ENCODE peak calls at places on chromosome 7, in eight cellular contexts. M, T, U, W, G, J, P and V are unnamed samples.

GRCh38 chr7:155412416-155413253 is 45.3 kb upstream of the EN2 start:
- DNase-seq in M (peak), T (no peak), U (peak), W (peak), G (no peak), J (peak), P (no peak), V (peak)

GRCh38 chr7:30684351-30684750 is 2.1 kb upstream of the CRHR2 start:
- DNase-seq in M (no peak), T (no peak), U (no peak), W (no peak), G (no peak), J (no peak), P (no peak), V (no peak)

GRCh38 chr7:156621628-156622027 is 18.9 kb upstream of the RNF32 start:
- DNase-seq in M (no peak), T (no peak), U (no peak), W (no peak), G (no peak), J (no peak), P (no peak), V (no peak)

GRCh38 chr7:21819048-21819447 is 126.7 kb downstream of the CDCA7L start:
- DNase-seq in M (no peak), T (no peak), U (no peak), W (no peak), G (no peak), J (no peak), P (no peak), V (no peak)

GRCh38 chr7:43113622-43114450 is 1.4 kb downstream of the HECW1 start:
- DNase-seq in M (peak), T (no peak), U (no peak), W (no peak), G (no peak), J (no peak), P (no peak), V (peak)

GRCh38 chr7:2103071-2103898 is 129.5 kb downstream of the MAD1L1 start:
- DNase-seq in M (no peak), T (peak), U (no peak), W (no peak), G (no peak), J (no peak), P (no peak), V (no peak)

GRCh38 chr7:105084581-105084980 is 70.6 kb downstream of the KMT2E start:
- DNase-seq in M (no peak), T (no peak), U (no peak), W (no peak), G (no peak), J (no peak), P (no peak), V (no peak)

GRCh38 chr7:4951903-4952636 is 6.9 kb downstream of the MMD2 start:
- DNase-seq in M (no peak), T (no peak), U (no peak), W (no peak), G (no peak), J (no peak), P (no peak), V (peak)

GRCh38 chr7:88586877-88587276 is 172.6 kb upstream of the ZNF804B start:
- DNase-seq in M (no peak), T (no peak), U (no peak), W (no peak), G (no peak), J (no peak), P (no peak), V (no peak)

GRCh38 chr7:97835296-97836138 is 36.7 kb downstream of the ASNS start:
- DNase-seq in M (peak), T (peak), U (peak), W (peak), G (peak), J (peak), P (no peak), V (peak)
- TF ChIP-seq CTCF in M (peak), T (no peak), U (peak), W (peak), G (no peak), J (peak), P (peak), V (peak)

GRCh38 chr7:51950811-51951210 is 634.2 kb upstream of the COBL start:
- DNase-seq in M (peak), T (no peak), U (no peak), W (no peak), G (no peak), J (no peak), P (no peak), V (no peak)
- TF ChIP-seq EP300 in M (no peak), T (no peak), U (no peak), W (no peak), G (no peak), J (no peak), P (no peak), V (no peak)

DNA sequence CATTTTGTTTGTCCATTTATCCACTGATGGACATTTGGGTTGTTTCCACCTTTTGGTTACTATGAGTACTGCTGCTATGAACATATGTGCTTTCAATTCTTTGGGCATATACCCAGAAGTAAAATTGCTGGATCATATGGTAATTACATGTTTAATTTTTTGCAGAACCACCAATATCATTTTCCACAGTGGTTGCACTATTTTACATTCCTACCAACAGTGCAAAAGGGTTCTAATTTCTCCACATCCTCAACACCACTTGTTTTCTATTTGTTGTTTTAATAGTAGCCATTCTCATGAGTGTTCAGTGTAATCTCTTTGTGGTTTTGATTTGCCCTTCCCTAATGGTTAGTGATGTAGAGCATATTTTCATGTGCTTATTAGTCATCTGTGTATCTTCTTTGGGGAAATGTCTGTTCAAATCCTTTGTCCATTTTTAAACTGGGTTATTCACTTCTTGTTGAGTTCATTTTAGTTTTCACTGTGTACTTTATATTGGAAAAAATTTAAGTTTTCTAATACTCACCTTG is 101.9 kb downstream of the HIBADH start:
- DNase-seq in M (no peak), T (no peak), U (no peak), W (no peak), G (no peak), J (no peak), P (no peak), V (no peak)
- TF ChIP-seq CTCF in M (no peak), T (no peak), U (no peak), W (no peak), G (no peak), J (no peak), P (no peak), V (no peak)

DNA sequence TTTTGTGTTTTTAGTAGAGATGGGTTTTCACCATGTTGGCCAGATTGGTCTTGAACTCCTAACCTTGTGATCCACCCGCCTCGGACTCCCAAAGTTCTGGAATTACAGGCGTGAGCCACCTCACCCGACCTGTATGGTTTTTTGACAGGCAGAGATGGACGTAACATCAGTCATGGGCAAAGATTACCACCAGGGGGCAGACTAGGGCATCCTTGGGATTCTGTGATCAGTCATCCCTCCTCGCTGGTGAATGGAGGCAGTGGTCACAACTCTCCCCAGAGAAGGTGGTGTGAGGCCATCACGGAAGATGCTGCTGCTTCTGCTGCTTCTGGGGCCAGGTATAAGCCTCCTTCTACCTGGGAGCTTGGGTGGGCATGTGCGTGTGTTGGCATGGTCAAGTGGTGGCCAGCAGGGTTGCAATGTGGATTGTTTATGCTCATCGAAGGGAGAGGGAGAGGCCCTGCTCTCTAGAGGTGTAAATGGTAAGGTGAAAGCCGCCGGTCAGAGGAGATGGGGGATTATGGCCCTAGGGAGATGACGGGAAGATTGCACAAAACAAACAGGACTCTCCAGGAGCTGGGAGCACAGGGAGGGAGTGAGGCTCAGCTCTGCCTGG is 122.7 kb upstream of the PRSS1 start:
- DNase-seq in M (peak), T (no peak), U (peak), W (peak), G (no peak), J (peak), P (no peak), V (peak)
- TF ChIP-seq EP300 in M (no peak), T (no peak), U (no peak), W (no peak), G (no peak), J (no peak), P (no peak), V (no peak)

DNA sequence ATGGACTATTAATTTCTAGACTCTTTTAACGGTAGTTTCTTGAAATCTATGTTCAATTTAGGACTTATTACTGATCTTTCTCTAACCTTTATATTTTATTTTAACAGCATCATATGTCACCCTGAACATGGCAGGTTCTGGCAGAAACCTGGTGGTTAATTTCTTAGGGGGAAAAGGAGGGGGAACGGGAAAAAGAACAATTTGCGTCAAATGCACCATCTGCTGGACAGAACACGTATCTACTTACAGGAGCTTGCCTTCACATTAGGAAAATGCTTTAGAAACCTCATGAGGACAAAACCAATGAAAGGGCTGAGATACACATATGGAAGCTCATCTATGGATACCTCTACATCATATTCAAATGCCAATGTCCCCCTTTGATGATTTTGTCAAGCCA is 171.3 kb downstream of the GRM3 start:
- DNase-seq in M (peak), T (no peak), U (peak), W (no peak), G (no peak), J (no peak), P (peak), V (no peak)
- TF ChIP-seq CTCF in M (peak), T (no peak), U (peak), W (no peak), G (no peak), J (no peak), P (peak), V (peak)

DNA sequence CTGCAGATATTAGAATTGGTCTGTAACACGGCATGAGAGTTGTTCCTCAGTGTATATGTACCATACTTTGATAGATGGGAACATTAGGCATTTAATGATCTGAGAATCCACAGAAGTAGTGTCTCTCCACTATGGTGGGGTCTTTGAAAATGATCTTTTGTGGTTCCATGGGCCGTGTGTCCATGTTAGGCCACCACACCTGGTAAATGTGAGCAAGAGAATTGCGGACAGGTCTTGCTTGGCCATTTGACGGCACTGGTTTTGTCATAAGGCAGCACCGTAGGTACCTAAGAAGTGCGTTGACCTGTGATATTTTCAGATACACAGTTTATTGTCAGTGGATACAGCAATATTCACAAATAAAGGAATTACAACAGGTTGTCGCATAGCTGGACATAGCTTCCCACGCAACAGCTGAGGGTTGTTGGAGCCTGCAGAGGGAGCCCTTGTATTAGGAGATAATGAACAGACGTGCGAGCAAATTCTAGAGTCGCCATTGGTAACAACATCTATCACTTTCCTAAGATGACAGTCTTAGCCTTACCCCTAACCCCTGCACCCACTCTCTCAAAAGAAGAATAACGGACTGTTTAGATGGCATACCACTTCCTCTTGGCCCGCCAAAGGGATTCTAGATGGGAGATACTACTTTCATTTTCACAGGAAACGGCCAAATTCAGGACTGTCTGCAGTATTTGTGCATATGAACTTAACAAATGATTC is 111.4 kb downstream of the COL28A1 start:
- DNase-seq in M (peak), T (peak), U (peak), W (peak), G (peak), J (peak), P (peak), V (no peak)
- TF ChIP-seq EP300 in M (no peak), T (no peak), U (no peak), W (no peak), G (no peak), J (no peak), P (no peak), V (no peak)

GRCh38 chr7:85464042-85464651 is 277.3 kb upstream of the SEMA3D start:
- DNase-seq in M (no peak), T (no peak), U (no peak), W (no peak), G (no peak), J (no peak), P (no peak), V (no peak)
- TF ChIP-seq CTCF in M (peak), T (no peak), U (peak), W (no peak), G (no peak), J (no peak), P (no peak), V (no peak)

GRCh38 chr7:17772581-17773288 is 167.6 kb downstream of the SNX13 start:
- DNase-seq in M (no peak), T (no peak), U (no peak), W (no peak), G (no peak), J (no peak), P (no peak), V (no peak)
- TF ChIP-seq EP300 in M (no peak), T (no peak), U (no peak), W (no peak), G (no peak), J (no peak), P (no peak), V (no peak)

DNA sequence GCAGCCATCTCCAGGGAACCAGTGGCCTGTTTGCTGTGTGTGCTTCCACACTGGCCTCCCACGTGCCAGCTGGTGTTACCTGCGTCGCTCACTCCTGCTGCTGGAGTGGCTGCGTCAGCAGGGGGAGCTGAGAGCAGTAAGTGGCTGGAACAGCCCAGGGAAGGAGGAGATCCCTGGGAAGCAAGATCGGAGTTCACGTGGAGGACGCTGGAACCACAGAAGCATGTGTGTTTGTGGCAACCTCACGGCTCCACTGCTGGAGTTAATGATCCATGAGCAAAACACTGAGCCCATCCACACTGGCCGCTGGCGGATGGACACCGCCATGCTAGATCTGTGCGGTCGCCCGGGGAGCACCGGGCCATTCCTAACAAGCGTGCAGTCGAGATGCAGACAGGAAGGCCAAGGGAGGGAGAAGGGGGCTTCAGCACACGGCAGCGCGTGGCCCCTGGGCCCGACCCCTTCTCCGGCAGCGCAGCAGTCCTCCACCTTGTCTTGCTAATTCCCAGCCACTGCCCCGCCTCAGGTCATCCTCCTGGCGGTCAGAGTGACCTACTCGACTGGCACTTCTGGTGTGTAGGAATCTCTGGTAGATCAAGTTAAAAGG is 68.5 kb upstream of the EEPD1 start:
- DNase-seq in M (peak), T (peak), U (peak), W (peak), G (peak), J (peak), P (peak), V (peak)
- TF ChIP-seq CTCF in M (peak), T (no peak), U (peak), W (peak), G (no peak), J (peak), P (peak), V (no peak)

DNA sequence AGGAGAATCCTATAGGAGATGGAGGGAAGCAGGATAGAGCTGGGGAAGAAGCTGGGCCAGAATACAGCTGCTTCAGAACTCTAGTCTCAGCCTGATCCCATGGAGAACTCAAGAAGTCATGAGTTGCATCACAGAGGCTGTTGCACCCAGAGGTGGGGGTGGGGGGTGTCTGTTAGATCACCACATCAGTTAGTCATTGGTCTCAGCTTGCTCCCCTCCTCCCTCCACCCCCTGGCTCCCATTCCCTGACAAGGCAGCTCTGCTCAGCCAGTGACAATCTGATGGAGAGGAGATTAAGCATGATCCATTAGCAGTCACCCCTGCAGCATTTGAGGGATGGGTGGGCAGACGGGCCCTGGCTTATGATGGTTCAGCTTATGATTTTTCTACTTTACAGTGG is 58.4 kb upstream of the FGL2 start:
- DNase-seq in M (peak), T (no peak), U (no peak), W (no peak), G (no peak), J (no peak), P (no peak), V (no peak)
- TF ChIP-seq EP300 in M (no peak), T (no peak), U (no peak), W (no peak), G (no peak), J (no peak), P (no peak), V (no peak)